ENCODE peak calls at places on chromosome 15, in six cellular contexts. One of them, this sample, is unnamed.

GRCh38 chr15:35547775-35548364 is 1.9 kb upstream of the DPH6 start:
- DNase-seq in left colon: no peak
- DNase-seq in neural crest cell: peak
- DNase-seq in breast epithelium: no peak
- DNase-seq in activated CD4-positive, alpha-beta T cell treated with anti-CD3 and anti-CD28 coated beads, Interleukin-2, amount 50 U/mL, for 4 hours: no peak
- DNase-seq in T-helper 2 cell: no peak
- DNase-seq in this sample: no peak

GRCh38 chr15:39140060-39140604 is 440.7 kb upstream of the THBS1 start:
- DNase-seq in neural crest cell: no peak
- DNase-seq in activated CD4-positive, alpha-beta T cell treated with anti-CD3 and anti-CD28 coated beads, Interleukin-2, amount 50 U/mL, for 4 hours: no peak
- DNase-seq in T-helper 2 cell: no peak
- DNase-seq in breast epithelium: no peak
- DNase-seq in left colon: no peak
- DNase-seq in this sample: no peak

GRCh38 chr15:94031072-94031471 is 200.3 kb upstream of the MCTP2 start:
- DNase-seq in activated CD4-positive, alpha-beta T cell treated with anti-CD3 and anti-CD28 coated beads, Interleukin-2, amount 50 U/mL, for 4 hours: no peak
- DNase-seq in T-helper 2 cell: no peak
- DNase-seq in left colon: no peak
- DNase-seq in breast epithelium: no peak
- DNase-seq in neural crest cell: no peak
- DNase-seq in this sample: no peak

GRCh38 chr15:70447927-70448698 is 315.2 kb downstream of the UACA start:
- DNase-seq in neural crest cell: no peak
- DNase-seq in left colon: no peak
- DNase-seq in T-helper 2 cell: no peak
- DNase-seq in activated CD4-positive, alpha-beta T cell treated with anti-CD3 and anti-CD28 coated beads, Interleukin-2, amount 50 U/mL, for 4 hours: peak
- DNase-seq in breast epithelium: no peak
- DNase-seq in this sample: no peak

GRCh38 chr15:48557335-48557734 is 88.2 kb downstream of the FBN1 start:
- DNase-seq in T-helper 2 cell: no peak
- DNase-seq in activated CD4-positive, alpha-beta T cell treated with anti-CD3 and anti-CD28 coated beads, Interleukin-2, amount 50 U/mL, for 4 hours: no peak
- DNase-seq in breast epithelium: no peak
- DNase-seq in neural crest cell: no peak
- DNase-seq in left colon: no peak
- DNase-seq in this sample: no peak

GRCh38 chr15:38224486-38224885 is 28.1 kb upstream of the SPRED1 start:
- DNase-seq in breast epithelium: no peak
- DNase-seq in activated CD4-positive, alpha-beta T cell treated with anti-CD3 and anti-CD28 coated beads, Interleukin-2, amount 50 U/mL, for 4 hours: no peak
- DNase-seq in T-helper 2 cell: no peak
- DNase-seq in left colon: no peak
- DNase-seq in neural crest cell: no peak
- DNase-seq in this sample: no peak

GRCh38 chr15:82231842-82232241 is 30.7 kb downstream of the EFL1 start:
- DNase-seq in T-helper 2 cell: no peak
- DNase-seq in breast epithelium: no peak
- DNase-seq in neural crest cell: no peak
- DNase-seq in left colon: no peak
- DNase-seq in activated CD4-positive, alpha-beta T cell treated with anti-CD3 and anti-CD28 coated beads, Interleukin-2, amount 50 U/mL, for 4 hours: no peak
- DNase-seq in this sample: no peak

GRCh38 chr15:95247068-95247984 is 1016.0 kb downstream of the MCTP2 start:
- DNase-seq in activated CD4-positive, alpha-beta T cell treated with anti-CD3 and anti-CD28 coated beads, Interleukin-2, amount 50 U/mL, for 4 hours: no peak
- DNase-seq in left colon: no peak
- DNase-seq in neural crest cell: no peak
- DNase-seq in breast epithelium: no peak
- DNase-seq in T-helper 2 cell: no peak
- DNase-seq in this sample: no peak

GRCh38 chr15:96330450-96331140 is at the start of gene NR2F2:
- DNase-seq in breast epithelium: peak
- DNase-seq in neural crest cell: peak
- DNase-seq in activated CD4-positive, alpha-beta T cell treated with anti-CD3 and anti-CD28 coated beads, Interleukin-2, amount 50 U/mL, for 4 hours: no peak
- DNase-seq in T-helper 2 cell: no peak
- DNase-seq in left colon: peak
- DNase-seq in this sample: peak

This sample was measured in tibial nerve.